ENCODE peak calls at places on chromosomes 5 and 9, in eight cellular contexts. E, H, L, T, K, P, A and R are unnamed samples.

GRCh38 chr9:137069508-137070071 is 767 bp downstream of the SAPCD2 start:
- DNase-seq in K (peak; percentile 27), A (no peak), H (peak; percentile 33), T (no peak), P (no peak), E (no peak), L (no peak), R (no peak)

GRCh38 chr9:35859310-35859994 is 10.7 kb downstream of the OR13J1 start:
- DNase-seq in T (no peak), P (peak; percentile 51), K (no peak), L (peak; percentile 9), E (no peak), A (peak; percentile 16), H (no peak), R (no peak)

GRCh38 chr9:75992480-75993206 is 102.2 kb downstream of the PCSK5 start:
- DNase-seq in T (no peak), P (no peak), H (no peak), E (no peak), L (no peak), K (no peak), A (no peak), R (no peak)

GRCh38 chr5:38593959-38594358 is 37.5 kb upstream of the LIFR start:
- DNase-seq in A (no peak), T (no peak), K (no peak), P (no peak), H (no peak), E (no peak), L (no peak), R (no peak)

GRCh38 chr5:105131045-105131444 is 1568.5 kb upstream of the NUDT12 start:
- DNase-seq in H (no peak), E (no peak), P (no peak), T (no peak), L (no peak), K (no peak), A (no peak), R (no peak)

GRCh38 chr9:7176574-7176973 is 418.8 kb downstream of the KDM4C start:
- DNase-seq in K (no peak), T (no peak), L (no peak), E (no peak), A (no peak), H (peak; percentile 29), P (no peak), R (no peak)

GRCh38 chr9:81489048-81489447 is 200.3 kb downstream of the TLE1 start:
- DNase-seq in E (no peak), T (no peak), K (no peak), P (no peak), H (no peak), L (no peak), A (no peak), R (no peak)

GRCh38 chr9:96033896-96034295 is 158.4 kb downstream of the ERCC6L2 start:
- DNase-seq in H (no peak), A (no peak), P (no peak), L (no peak), T (no peak), K (no peak), E (no peak), R (no peak)

GRCh38 chr9:27548055-27548741 is 18.6 kb upstream of the MOB3B start:
- DNase-seq in P (no peak), E (no peak), L (peak; percentile 85), K (no peak), H (no peak), A (peak; percentile 35), T (no peak), R (no peak)

GRCh38 chr9:127710204-127710805 is 3.5 kb downstream of the CFAP157 start:
- DNase-seq in L (no peak), H (no peak), E (no peak), A (no peak), P (no peak), T (no peak), K (no peak), R (no peak)

GRCh38 chr9:2241461-2241874 is 226.3 kb downstream of the SMARCA2 start:
- DNase-seq in K (peak; percentile 44), P (no peak), L (no peak), E (no peak), T (no peak), A (no peak), H (peak; percentile 13), R (peak; percentile 87)

GRCh38 chr9:124551472-124552339 is 44.5 kb upstream of the NR5A1 start:
- DNase-seq in A (peak; percentile 76), K (peak; percentile 34), H (peak; percentile 72), L (peak; percentile 79), E (no peak), P (no peak), T (no peak), R (no peak)

GRCh38 chr5:68282001-68282400 is 66.4 kb downstream of the PIK3R1 start:
- DNase-seq in L (no peak), E (no peak), H (no peak), P (no peak), T (no peak), K (no peak), A (no peak), R (no peak)

GRCh38 chr5:180093241-180093640 is 21.7 kb upstream of the RNF130 start:
- DNase-seq in L (no peak), K (no peak), H (no peak), A (no peak), T (no peak), P (no peak), E (no peak), R (no peak)